ENCODE peak calls at places on chromosome 17, in four cellular contexts. V, U, S and F are unnamed samples.

GRCh38 chr17:5234645-5235576 is at the start of gene SCIMP:
- DNase-seq in V (no peak), U (no peak), S (no peak), F (no peak)

GRCh38 chr17:83053021-83053778 is 26.2 kb upstream of the METRNL start:
- DNase-seq in V (no peak), U (no peak), S (no peak), F (no peak)

GRCh38 chr17:76727745-76728456 is 1.3 kb downstream of the METTL23 start:
- DNase-seq in V (no peak), U (no peak), S (no peak), F (no peak)

GRCh38 chr17:32536736-32537646 is 50.2 kb downstream of the CDK5R1 start:
- DNase-seq in V (no peak), U (no peak), S (no peak), F (no peak)

GRCh38 chr17:29929006-29929543 is 953 bp downstream of the SSH2 start:
- DNase-seq in V (peak), U (no peak), S (peak), F (peak)

GRCh38 chr17:144936-145670 is 7.7 kb downstream of the SCGB1C2 start:
- DNase-seq in V (no peak), U (no peak), S (no peak), F (no peak)

GRCh38 chr17:21353326-21354010 is 22.7 kb upstream of the KCNJ12 start:
- DNase-seq in V (no peak), U (no peak), S (no peak), F (no peak)

GRCh38 chr17:13395872-13396271 is 205.9 kb downstream of the HS3ST3A1 start:
- DNase-seq in V (no peak), U (no peak), S (no peak), F (no peak)

GRCh38 chr17:49071106-49071505 is 61.5 kb upstream of the B4GALNT2 start:
- DNase-seq in V (no peak), U (no peak), S (no peak), F (no peak)

GRCh38 chr17:6305613-6306360 is 129.1 kb downstream of the AIPL1 start:
- DNase-seq in V (no peak), U (no peak), S (no peak), F (no peak)

GRCh38 chr17:73542323-73542722 is 101.9 kb downstream of the SDK2 start:
- DNase-seq in V (no peak), U (no peak), S (no peak), F (no peak)

GRCh38 chr17:41329279-41329925 is 13.9 kb upstream of the KRTAP17-1 start:
- DNase-seq in V (peak), U (peak), S (peak), F (peak)
- TF ChIP-seq JUND in V (no peak), U (no peak), S (no peak), F (no peak)

GRCh38 chr17:39754161-39754957 is 16.6 kb downstream of the GRB7 start:
- DNase-seq in V (peak), U (peak), S (peak), F (peak)
- TF ChIP-seq JUND in V (no peak), U (no peak), S (peak), F (no peak)

DNA sequence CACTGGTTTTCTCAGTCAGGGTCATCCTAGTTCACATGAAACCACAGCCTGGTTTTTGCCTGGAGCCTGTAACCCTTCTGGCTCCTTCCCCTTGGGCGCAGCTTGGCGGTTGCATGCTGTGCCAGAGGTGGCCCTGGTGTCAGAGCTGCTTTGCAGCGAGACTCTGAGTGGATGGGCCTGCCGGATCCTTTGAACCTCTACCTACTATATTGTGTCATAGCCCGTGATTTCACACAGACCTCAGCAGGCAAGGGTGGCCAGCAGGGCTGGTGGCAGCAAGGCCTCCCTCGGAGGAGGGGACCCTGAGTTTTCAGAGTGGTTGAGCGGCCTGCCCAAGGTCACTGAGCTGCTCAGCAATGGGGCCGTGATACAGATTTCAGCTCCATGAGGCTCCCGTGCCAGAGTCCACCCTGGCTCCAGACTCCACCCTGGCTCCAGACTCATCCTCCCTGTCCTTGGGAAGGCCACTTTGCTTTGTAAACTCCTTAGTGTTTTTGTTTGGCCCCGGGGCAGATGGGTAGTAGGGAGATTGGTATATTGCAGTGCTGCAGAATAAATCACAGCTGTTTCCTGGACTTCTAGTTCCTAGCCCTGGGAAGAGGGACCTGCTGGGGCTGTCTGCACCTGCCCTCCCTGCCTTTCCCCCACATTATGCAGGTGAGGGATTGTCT is 9.7 kb downstream of the MPRIP start:
- DNase-seq in V (no peak), U (no peak), S (peak), F (no peak)
- TF ChIP-seq JUND in V (no peak), U (no peak), S (no peak), F (no peak)

DNA sequence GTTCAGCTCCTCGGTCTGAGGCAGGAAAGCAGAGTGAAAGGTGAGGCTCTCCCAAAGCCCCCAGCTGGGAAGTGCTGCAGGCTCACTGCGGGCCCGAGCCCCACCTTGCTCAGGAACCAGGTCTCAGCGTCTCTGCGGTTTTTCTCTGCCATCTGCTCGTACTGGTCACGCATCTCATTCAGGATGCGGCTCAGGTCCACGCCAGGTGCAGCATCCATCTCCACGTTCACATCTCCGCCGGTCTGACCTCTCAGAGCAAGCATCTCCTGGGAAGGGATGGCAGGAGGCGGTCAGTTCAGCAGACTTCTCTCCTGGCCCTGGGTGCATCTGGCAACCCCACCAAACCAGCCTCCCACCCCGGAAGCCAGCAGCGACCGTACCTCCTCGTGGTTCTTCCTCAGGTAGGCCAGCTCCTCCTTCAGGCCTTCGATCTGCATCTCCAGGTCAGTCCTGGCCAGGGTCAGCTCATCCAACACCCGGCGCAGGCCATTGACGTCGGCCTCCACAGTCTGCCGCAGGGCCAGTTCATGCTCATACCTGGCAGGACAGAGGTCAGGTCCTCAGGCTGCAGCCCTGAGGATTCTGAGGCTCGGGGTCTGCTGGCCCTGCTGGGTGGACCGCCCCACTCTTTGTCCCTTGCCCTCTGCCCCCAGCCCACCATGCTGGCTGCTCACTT is 1.5 kb downstream of the KRT16 start:
- DNase-seq in V (no peak), U (no peak), S (no peak), F (no peak)
- TF ChIP-seq JUND in V (no peak), U (no peak), S (no peak), F (no peak)

DNA sequence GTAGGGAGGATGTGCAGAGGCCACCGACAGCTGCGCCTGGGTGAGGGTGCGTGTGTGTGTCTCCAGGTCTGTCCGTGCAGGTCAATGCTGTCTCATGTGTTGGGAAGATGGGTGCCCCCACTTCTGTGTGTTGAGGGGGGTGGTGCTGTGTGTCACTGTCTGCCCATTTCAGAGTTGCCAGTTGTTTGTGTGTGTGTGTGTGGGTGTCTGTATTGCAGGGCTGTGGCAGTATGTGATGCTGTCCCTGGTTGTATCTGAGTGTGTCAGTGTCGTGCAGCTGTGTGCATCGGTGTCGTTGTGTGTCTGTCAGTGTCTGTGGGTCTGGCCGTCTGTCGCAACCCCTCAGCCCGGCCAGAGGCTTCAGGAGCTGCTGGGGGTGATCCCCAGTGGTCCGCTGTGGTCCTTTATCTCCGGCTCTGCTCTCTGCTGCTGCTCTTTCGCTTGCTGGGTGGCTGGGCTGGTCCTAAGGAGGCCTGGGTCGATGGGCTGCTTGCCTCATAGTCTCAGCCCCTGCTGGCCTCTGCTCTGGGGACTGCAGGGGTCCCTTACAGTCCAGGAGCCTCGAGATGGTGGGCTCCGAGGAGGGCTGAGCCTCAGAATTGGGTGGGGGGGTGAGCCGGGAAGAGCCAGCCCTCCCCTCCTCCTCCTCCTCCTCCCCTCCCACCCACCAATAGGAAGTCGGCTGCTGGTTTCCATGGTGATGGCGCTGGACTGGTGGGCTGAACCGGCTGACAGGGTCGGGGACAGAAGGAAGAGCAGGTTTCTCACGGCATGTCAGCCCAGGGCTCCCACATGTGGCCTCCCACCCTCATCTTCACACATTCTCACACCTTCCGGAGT is at the start of gene TSPOAP1:
- DNase-seq in V (peak), U (no peak), S (no peak), F (no peak)
- TF ChIP-seq JUND in V (no peak), U (no peak), S (no peak), F (no peak)

DNA sequence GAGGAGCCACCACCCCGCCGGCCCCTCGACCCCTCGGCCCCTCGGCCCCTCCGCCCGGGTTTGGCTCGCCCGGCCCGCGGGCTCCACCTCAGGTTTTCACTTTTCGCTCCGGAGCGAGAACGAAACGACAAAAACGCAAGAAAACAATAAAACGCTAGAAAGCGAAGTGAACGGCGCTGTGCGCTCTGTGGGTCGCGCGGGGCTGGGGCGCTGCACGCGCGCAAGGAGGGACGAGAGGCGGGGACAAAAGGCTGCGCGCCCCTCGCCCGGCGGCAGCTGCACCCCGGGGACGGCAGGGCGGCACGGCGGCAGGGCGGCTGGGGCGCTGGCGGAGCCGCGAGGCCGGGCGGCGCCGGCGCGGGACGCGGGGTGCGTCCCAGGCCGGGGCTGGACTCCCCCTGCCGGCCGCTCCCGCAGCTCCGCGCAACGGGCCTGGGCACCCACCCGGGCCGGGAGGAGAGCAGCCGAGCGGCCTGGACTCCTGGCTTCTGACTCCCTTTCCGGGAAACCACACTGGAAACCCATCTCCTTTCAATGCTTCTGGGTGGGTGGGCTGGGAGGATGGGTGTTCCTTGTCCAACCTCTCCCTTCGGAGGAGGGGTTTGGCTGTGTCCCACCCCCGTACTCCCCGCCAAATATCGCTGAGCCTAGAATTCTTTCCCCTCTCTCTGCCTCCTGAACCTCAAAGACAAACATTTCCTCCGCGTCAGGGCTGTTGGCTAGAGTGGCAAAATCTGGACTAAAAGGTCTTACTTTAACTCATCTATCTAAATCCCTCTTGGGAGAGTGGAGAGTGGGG is 9.9 kb downstream of the TBX2 start:
- DNase-seq in V (peak), U (peak), S (no peak), F (peak)
- TF ChIP-seq JUND in V (no peak), U (no peak), S (no peak), F (no peak)

GRCh38 chr17:9356488-9356911 is 219.1 kb downstream of the STX8 start:
- DNase-seq in V (no peak), U (no peak), S (no peak), F (no peak)
- TF ChIP-seq JUND in V (no peak), U (no peak), S (no peak), F (no peak)